ENCODE peak calls at places on chromosome 15, in ten cellular contexts. J is T-cell, R is Calu3, X is MCF 10A, H is HEK293T, P is left colon, U is heart right ventricle, T is hepatic stellate cell, D is midbrain, W is ovary. V is an unnamed sample.

GRCh38 chr15:98896002-98896721 is 111.4 kb downstream of the PGPEP1L start:
- DNase-seq in J (no peak), R (no peak), X (no peak), H (no peak), P (no peak), U (no peak), T (peak; percentile 72), D (no peak), W (no peak), V (no peak)

GRCh38 chr15:68348064-68348463 is 70.5 kb downstream of the FEM1B start:
- DNase-seq in J (no peak), R (no peak), X (no peak), H (no peak), P (no peak), U (no peak), T (no peak), D (no peak), W (no peak), V (no peak)

GRCh38 chr15:65189102-65189740 is 4.1 kb upstream of the CLPX start:
- DNase-seq in J (no peak), R (peak; percentile 49), X (peak; percentile 62), H (peak; percentile 38), P (no peak), U (no peak), T (peak; percentile 68), D (peak; percentile 20), W (peak; percentile 27), V (no peak)

GRCh38 chr15:58491499-58492202 is 59.9 kb downstream of the LIPC start:
- DNase-seq in J (no peak), R (no peak), X (no peak), H (no peak), P (no peak), U (no peak), T (no peak), D (no peak), W (no peak), V (no peak)

GRCh38 chr15:58355352-58355964 is 76.3 kb upstream of the LIPC start:
- DNase-seq in J (no peak), R (no peak), X (no peak), H (no peak), P (no peak), U (no peak), T (no peak), D (no peak), W (no peak), V (no peak)

GRCh38 chr15:77295446-77295845 is 124.5 kb downstream of the PEAK1 start:
- DNase-seq in J (no peak), R (no peak), X (no peak), H (no peak), P (no peak), U (no peak), T (no peak), D (no peak), W (no peak), V (no peak)

GRCh38 chr15:93239993-93240392 is 151.0 kb upstream of the RGMA start:
- DNase-seq in J (no peak), R (no peak), X (no peak), H (no peak), P (no peak), U (no peak), T (no peak), D (no peak), W (no peak), V (no peak)

GRCh38 chr15:32919749-32920414 is 202.1 kb downstream of the GREM1 start:
- DNase-seq in J (no peak), R (no peak), X (peak; percentile 18), H (no peak), P (no peak), U (no peak), T (peak; percentile 63), D (no peak), W (no peak), V (no peak)

GRCh38 chr15:96303503-96304054 is 26.9 kb upstream of the NR2F2 start:
- DNase-seq in J (no peak), R (no peak), X (no peak), H (peak; percentile 36), P (no peak), U (no peak), T (no peak), D (no peak), W (no peak), V (no peak)

V was measured in Right ventricle myocardium inferior.